ENCODE peak calls at places on chromosome 7, in four cellular contexts. One of them, this sample, is unnamed.

GRCh38 chr7:47846117-47846836 is 102.0 kb downstream of the PKD1L1 start:
- DNase-seq in thoracic aorta: no peak
- DNase-seq in Panc1: peak; percentile 94
- DNase-seq in IMR-90: peak; percentile 49
- DNase-seq in this sample: no peak

GRCh38 chr7:223861-224260 is 31.5 kb downstream of the FAM20C start:
- DNase-seq in thoracic aorta: no peak
- DNase-seq in Panc1: no peak
- DNase-seq in IMR-90: no peak
- DNase-seq in this sample: no peak

GRCh38 chr7:24457215-24457549 is 116.1 kb upstream of the PALS2 start:
- DNase-seq in thoracic aorta: no peak
- DNase-seq in Panc1: no peak
- DNase-seq in IMR-90: no peak
- DNase-seq in this sample: no peak

GRCh38 chr7:74006451-74007259 is 21.3 kb upstream of the ELN start:
- DNase-seq in IMR-90: no peak
- DNase-seq in Panc1: no peak
- DNase-seq in thoracic aorta: no peak
- DNase-seq in this sample: no peak

GRCh38 chr7:134777908-134778580 is 1.4 kb upstream of the CALD1 start:
- DNase-seq in Panc1: no peak
- DNase-seq in thoracic aorta: no peak
- DNase-seq in IMR-90: no peak
- DNase-seq in this sample: no peak

GRCh38 chr7:43491984-43492383 is 90.9 kb upstream of the STK17A start:
- DNase-seq in thoracic aorta: peak; percentile 8
- DNase-seq in Panc1: no peak
- DNase-seq in IMR-90: peak; percentile 66
- DNase-seq in this sample: no peak

GRCh38 chr7:107995184-107996071 is 7.5 kb downstream of the LAMB1 start:
- DNase-seq in IMR-90: peak; percentile 85
- DNase-seq in thoracic aorta: no peak
- DNase-seq in Panc1: no peak
- DNase-seq in this sample: peak; percentile 52

GRCh38 chr7:96449094-96449493 is 127.2 kb upstream of the SLC25A13 start:
- DNase-seq in IMR-90: no peak
- DNase-seq in Panc1: no peak
- DNase-seq in thoracic aorta: no peak
- DNase-seq in this sample: peak; percentile 19

GRCh38 chr7:135645296-135645904 is 16.9 kb upstream of the STMP1 start:
- DNase-seq in IMR-90: peak; percentile 64
- DNase-seq in Panc1: no peak
- DNase-seq in thoracic aorta: no peak
- DNase-seq in this sample: no peak

GRCh38 chr7:17131060-17131345 is 167.4 kb upstream of the AHR start:
- DNase-seq in Panc1: no peak
- DNase-seq in IMR-90: peak; percentile 31
- DNase-seq in thoracic aorta: no peak
- DNase-seq in this sample: no peak

GRCh38 chr7:89049043-89049442 is 253.5 kb upstream of the TEX47 start:
- DNase-seq in thoracic aorta: no peak
- DNase-seq in Panc1: no peak
- DNase-seq in IMR-90: no peak
- DNase-seq in this sample: no peak

GRCh38 chr7:142482899-142483658 is 225.2 kb upstream of the PRSS58 start:
- DNase-seq in Panc1: no peak
- DNase-seq in thoracic aorta: no peak
- DNase-seq in IMR-90: peak; percentile 66
- DNase-seq in this sample: peak; percentile 69

GRCh38 chr7:114922652-114923402 is 933 bp downstream of the MDFIC start:
- DNase-seq in thoracic aorta: no peak
- DNase-seq in Panc1: peak; percentile 12
- DNase-seq in IMR-90: peak; percentile 77
- DNase-seq in this sample: peak; percentile 48

GRCh38 chr7:108129018-108129965 is 869 bp downstream of the LAMB4 start:
- DNase-seq in IMR-90: no peak
- DNase-seq in thoracic aorta: no peak
- DNase-seq in Panc1: no peak
- DNase-seq in this sample: no peak

GRCh38 chr7:499853-500485 is 19.7 kb downstream of the PDGFA start:
- DNase-seq in thoracic aorta: no peak
- DNase-seq in Panc1: no peak
- DNase-seq in IMR-90: no peak
- DNase-seq in this sample: no peak

GRCh38 chr7:9488555-9488954 is 1055.1 kb downstream of the NXPH1 start:
- DNase-seq in IMR-90: peak; percentile 19
- DNase-seq in thoracic aorta: no peak
- DNase-seq in Panc1: no peak
- DNase-seq in this sample: no peak

GRCh38 chr7:234712-235553 is 42.6 kb downstream of the FAM20C start:
- DNase-seq in Panc1: no peak
- DNase-seq in IMR-90: peak; percentile 71
- DNase-seq in thoracic aorta: no peak
- DNase-seq in this sample: no peak

GRCh38 chr7:80478683-80479082 is 33.2 kb downstream of the GNAT3 start:
- DNase-seq in IMR-90: peak; percentile 76
- DNase-seq in Panc1: no peak
- DNase-seq in thoracic aorta: no peak
- DNase-seq in this sample: no peak

GRCh38 chr7:153641202-153641601 is 411.0 kb upstream of the DPP6 start:
- DNase-seq in thoracic aorta: no peak
- DNase-seq in IMR-90: no peak
- DNase-seq in Panc1: no peak
- DNase-seq in this sample: no peak

GRCh38 chr7:23123465-23123864 is 17.9 kb downstream of the KLHL7 start:
- DNase-seq in thoracic aorta: no peak
- DNase-seq in Panc1: no peak
- DNase-seq in IMR-90: no peak
- DNase-seq in this sample: no peak
- H3K36me3 ChIP-seq in thoracic aorta: peaks cover 11% of the 10 kb centered on the region
- H3K36me3 ChIP-seq in Panc1: no peaks in the 10 kb centered on the region
- H3K36me3 ChIP-seq in IMR-90: peaks cover 15% of the 10 kb centered on the region
- H3K36me3 ChIP-seq in this sample: peaks cover 8% of the 10 kb centered on the region

DNA sequence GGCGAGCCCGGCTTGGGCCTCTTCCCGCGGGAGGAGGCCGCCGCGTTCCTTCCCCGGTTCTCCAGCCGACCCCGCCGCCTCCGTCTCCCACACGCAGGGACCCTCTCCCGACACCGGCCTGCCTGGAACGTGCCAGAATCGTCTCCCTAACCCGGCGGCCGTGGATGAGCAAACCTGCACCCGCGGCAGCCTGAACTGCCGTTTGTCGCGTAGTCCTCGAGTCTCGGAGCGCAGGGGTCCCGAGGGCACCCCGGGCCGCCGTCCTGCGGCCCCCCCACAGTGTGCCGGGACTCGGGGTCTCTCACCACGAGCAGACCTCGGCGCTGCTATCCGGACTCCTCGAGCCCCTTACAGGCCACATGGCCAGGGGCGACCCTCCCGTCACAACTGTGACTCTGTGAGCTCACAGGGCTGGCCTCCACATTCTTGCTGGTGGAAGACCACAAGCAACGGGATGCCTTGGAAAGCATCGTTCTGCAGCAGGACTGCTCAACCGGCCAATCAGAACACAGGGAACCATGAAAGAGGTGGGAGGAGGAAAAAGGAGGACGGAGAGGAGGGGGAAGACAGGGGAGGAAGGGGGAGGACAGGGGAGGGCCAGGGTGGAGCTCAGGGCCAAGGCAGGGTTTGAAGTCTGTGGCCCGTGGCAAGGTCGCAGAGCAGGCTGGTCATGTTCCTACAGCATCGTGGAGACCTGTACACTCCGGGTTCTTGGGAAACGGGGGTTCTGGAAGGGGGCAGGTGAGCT is 276.9 kb downstream of the DNAJB6 start:
- DNase-seq in IMR-90: no peak
- DNase-seq in Panc1: no peak
- DNase-seq in thoracic aorta: no peak
- DNase-seq in this sample: peak; percentile 76
- H3K4me3 ChIP-seq in IMR-90: no peak overlapping the region
- H3K4me3 ChIP-seq in Panc1: no peak overlapping the region
- H3K4me3 ChIP-seq in thoracic aorta: peak overlapping the region; percentile 55
- H3K4me3 ChIP-seq in this sample: no peak overlapping the region

GRCh38 chr7:150997075-150997511 is 6.3 kb downstream of the NOS3 start:
- DNase-seq in IMR-90: no peak
- DNase-seq in thoracic aorta: no peak
- DNase-seq in Panc1: no peak
- DNase-seq in this sample: peak; percentile 46
- H3K27me3 ChIP-seq in IMR-90: peaks cover 8% of the 10 kb centered on the region
- H3K27me3 ChIP-seq in thoracic aorta: no peaks in the 10 kb centered on the region
- H3K27me3 ChIP-seq in Panc1: no peaks in the 10 kb centered on the region
- H3K27me3 ChIP-seq in this sample: no peaks in the 10 kb centered on the region

GRCh38 chr7:116252249-116252648 is 41.9 kb downstream of the TES start:
- DNase-seq in Panc1: no peak
- DNase-seq in IMR-90: no peak
- DNase-seq in thoracic aorta: no peak
- DNase-seq in this sample: no peak
- H3K36me3 ChIP-seq in Panc1: peaks cover 16% of the 10 kb centered on the region
- H3K36me3 ChIP-seq in IMR-90: peaks cover 14% of the 10 kb centered on the region
- H3K36me3 ChIP-seq in thoracic aorta: peaks cover 26% of the 10 kb centered on the region
- H3K36me3 ChIP-seq in this sample: no peaks in the 10 kb centered on the region

DNA sequence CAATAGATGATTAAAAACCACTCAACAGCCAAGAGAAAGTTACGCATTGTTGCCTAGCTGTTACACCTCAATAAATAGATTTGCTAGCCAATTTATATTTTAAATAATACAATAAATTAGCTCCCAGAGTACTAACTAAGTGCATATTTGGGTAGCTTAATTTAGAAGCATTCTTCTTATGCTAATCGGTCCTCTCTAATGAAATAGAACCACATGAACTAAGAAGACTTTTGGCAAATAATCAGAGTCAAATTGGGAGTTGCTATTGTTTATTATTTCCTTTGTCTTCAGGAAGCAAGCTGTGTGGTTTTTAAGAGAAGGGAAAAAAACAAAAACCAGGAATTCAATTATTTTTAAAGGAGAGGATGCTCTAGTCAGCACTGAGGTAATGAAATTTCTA is 49.0 kb upstream of the TRIL start:
- DNase-seq in Panc1: no peak
- DNase-seq in thoracic aorta: no peak
- DNase-seq in IMR-90: no peak
- DNase-seq in this sample: no peak
- H3K4me3 ChIP-seq in Panc1: no peak overlapping the region
- H3K4me3 ChIP-seq in thoracic aorta: no peak overlapping the region
- H3K4me3 ChIP-seq in IMR-90: no peak overlapping the region
- H3K4me3 ChIP-seq in this sample: no peak overlapping the region

DNA sequence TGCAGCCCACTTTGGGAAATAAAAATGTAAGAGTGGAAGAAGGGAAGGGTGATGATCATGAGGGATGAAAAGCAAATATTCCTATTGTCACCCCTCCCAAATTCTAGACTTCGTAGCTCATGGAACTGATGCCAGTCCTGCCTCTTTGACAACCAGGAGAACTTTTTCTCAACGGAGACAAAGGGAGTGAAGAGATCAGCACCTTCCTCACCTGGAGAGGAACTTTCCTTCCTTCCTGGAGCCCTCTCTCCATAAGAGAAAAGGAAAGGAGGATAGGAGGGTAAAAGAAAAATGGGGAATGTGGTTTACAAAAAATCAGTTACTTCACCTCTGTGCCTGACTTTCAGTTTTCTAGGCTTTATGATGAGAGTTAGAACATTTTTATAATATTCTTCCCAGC is 3.4 kb downstream of the TBX20 start:
- DNase-seq in Panc1: no peak
- DNase-seq in IMR-90: no peak
- DNase-seq in thoracic aorta: no peak
- DNase-seq in this sample: no peak
- H3K27me3 ChIP-seq in Panc1: peaks cover 56% of the 10 kb centered on the region
- H3K27me3 ChIP-seq in IMR-90: peaks cover 60% of the 10 kb centered on the region
- H3K27me3 ChIP-seq in thoracic aorta: peaks cover 12% of the 10 kb centered on the region
- H3K27me3 ChIP-seq in this sample: peaks cover 96% of the 10 kb centered on the region

DNA sequence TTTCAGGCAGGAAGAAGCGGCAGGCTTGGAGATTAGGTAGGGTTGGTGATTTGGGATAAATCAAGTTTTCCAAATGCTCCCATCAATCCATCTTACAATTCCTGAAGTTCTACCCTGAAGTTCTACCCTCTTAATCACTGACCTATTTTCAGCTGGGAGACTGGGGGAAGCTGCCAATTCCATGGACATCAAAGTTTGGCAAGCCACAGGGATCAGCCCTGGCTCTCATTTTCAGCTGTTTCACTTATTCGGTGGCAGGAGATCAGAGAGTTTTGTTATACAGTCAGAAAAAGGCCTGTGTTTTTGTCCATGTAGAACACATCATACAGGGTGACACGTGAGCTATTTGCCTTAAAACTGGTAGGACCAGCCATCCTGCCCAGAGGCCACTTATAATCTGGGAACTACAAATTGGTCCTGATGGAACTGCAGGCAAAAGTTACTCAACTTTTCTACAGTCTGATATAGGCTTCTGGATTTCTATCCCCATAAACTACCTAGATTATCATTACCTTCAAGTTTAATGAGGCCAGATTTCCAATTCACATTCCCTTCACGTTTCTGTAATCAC is 112.9 kb upstream of the ZNF746 start:
- DNase-seq in thoracic aorta: no peak
- DNase-seq in Panc1: no peak
- DNase-seq in IMR-90: no peak
- DNase-seq in this sample: no peak
- H3K36me3 ChIP-seq in thoracic aorta: peaks cover 46% of the 10 kb centered on the region
- H3K36me3 ChIP-seq in Panc1: peaks cover 19% of the 10 kb centered on the region
- H3K36me3 ChIP-seq in IMR-90: peaks cover 48% of the 10 kb centered on the region
- H3K36me3 ChIP-seq in this sample: peaks cover 16% of the 10 kb centered on the region

This sample was measured in H7.